ENCODE peak calls at places on chromosomes 4 and X, in four cellular contexts. W is foreskin fibroblast, T is fibroblast of the aortic adventitia, C is mesothelial cell of epicardium. R is an unnamed sample.

GRCh38 chr4:60729194-60729593 is 470.9 kb upstream of the ADGRL3 start:
- DNase-seq in C (no peak), T (no peak), W (no peak), R (no peak)

GRCh38 chr4:161403781-161404180 is 760.0 kb downstream of the FSTL5 start:
- DNase-seq in T (no peak), W (no peak), C (no peak), R (no peak)

GRCh38 chr4:158020734-158021346 is 152.0 kb downstream of the GASK1B start:
- DNase-seq in C (no peak), T (peak; percentile 97), W (peak; percentile 81), R (no peak)

GRCh38 chr4:2667428-2667827 is 88.7 kb downstream of the TNIP2 start:
- DNase-seq in T (peak; percentile 21), C (no peak), W (no peak), R (no peak)

GRCh38 chr4:109990307-109991257 is 77.9 kb downstream of the EGF start:
- DNase-seq in T (no peak), C (no peak), W (no peak), R (no peak)

GRCh38 chr4:40401096-40401495 is 66.0 kb downstream of the CHRNA9 start:
- DNase-seq in T (no peak), W (no peak), C (no peak), R (no peak)

GRCh38 chrX:11423949-11424348 is 130.7 kb downstream of the AMELX start:
- DNase-seq in C (no peak), W (no peak), T (no peak), R (no peak)

GRCh38 chr4:140637836-140638235 is 69.1 kb upstream of the UCP1 start:
- DNase-seq in T (peak; percentile 24), W (no peak), C (no peak), R (no peak)

GRCh38 chr4:183960021-183960420 is 54.9 kb downstream of the STOX2 start:
- DNase-seq in W (no peak), C (no peak), T (peak; percentile 49), R (no peak)

GRCh38 chr4:17770845-17771244 is 10.6 kb downstream of the FAM184B start:
- DNase-seq in T (peak; percentile 26), C (no peak), W (no peak), R (no peak)

GRCh38 chrX:123210252-123210651 is 26.2 kb downstream of the GRIA3 start:
- DNase-seq in C (no peak), T (no peak), W (no peak), R (no peak)

GRCh38 chr4:78653655-78654054 is 102.1 kb downstream of the ANXA3 start:
- DNase-seq in W (no peak), C (no peak), T (peak; percentile 60), R (no peak)

GRCh38 chr4:51932261-51932660 is 87.9 kb downstream of the LRRC66 start:
- DNase-seq in C (no peak), W (no peak), T (peak; percentile 91), R (no peak)

GRCh38 chrX:137431693-137432488 is 134.0 kb upstream of the ZIC3 start:
- DNase-seq in T (no peak), W (no peak), C (no peak), R (no peak)

GRCh38 chr4:55906999-55907398 is 41.7 kb upstream of the CEP135 start:
- DNase-seq in C (no peak), W (no peak), T (peak; percentile 33), R (no peak)

GRCh38 chr4:105520819-105521790 is 31.3 kb upstream of the ARHGEF38 start:
- DNase-seq in W (no peak), T (peak; percentile 50), C (no peak), R (no peak)

GRCh38 chrX:8319359-8319758 is 145.3 kb upstream of the VCX3B start:
- DNase-seq in W (no peak), C (no peak), T (no peak), R (no peak)

DNA sequence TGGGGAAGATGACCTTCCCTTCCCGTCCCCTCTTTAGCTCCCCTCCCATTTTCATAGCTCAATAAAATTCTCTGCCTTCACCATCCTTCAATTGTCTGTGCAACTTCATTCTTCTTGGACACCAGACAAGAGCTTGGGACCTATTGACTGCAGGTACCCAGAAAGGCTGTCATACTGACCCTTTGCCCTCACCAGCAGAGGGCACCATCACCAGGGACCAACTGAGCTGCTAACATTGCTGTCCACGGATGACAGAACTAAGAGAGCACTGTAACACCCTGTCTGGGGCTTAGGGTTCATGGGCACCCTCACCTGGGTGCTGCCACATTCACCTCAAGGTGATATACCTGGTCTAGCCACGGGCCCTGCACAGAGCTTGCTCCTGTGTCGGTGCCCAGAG is 141.3 kb upstream of the VCX3B start:
- DNase-seq in T (no peak), C (no peak), W (no peak), R (no peak)
- TF ChIP-seq CTCF in T (no peak), C (no peak), W (no peak), R (no peak)

GRCh38 chr4:64584125-64584524 is 174.9 kb upstream of the TECRL start:
- DNase-seq in C (no peak), T (no peak), W (no peak), R (no peak)

GRCh38 chr4:64581422-64581821 is 172.2 kb upstream of the TECRL start:
- DNase-seq in T (peak; percentile 10), C (no peak), W (no peak), R (no peak)

GRCh38 chr4:64588507-64588906 is 179.3 kb upstream of the TECRL start:
- DNase-seq in C (no peak), W (no peak), T (no peak), R (no peak)

GRCh38 chr4:64582492-64582891 is 173.2 kb upstream of the TECRL start:
- DNase-seq in T (no peak), W (no peak), C (no peak), R (no peak)

DNA sequence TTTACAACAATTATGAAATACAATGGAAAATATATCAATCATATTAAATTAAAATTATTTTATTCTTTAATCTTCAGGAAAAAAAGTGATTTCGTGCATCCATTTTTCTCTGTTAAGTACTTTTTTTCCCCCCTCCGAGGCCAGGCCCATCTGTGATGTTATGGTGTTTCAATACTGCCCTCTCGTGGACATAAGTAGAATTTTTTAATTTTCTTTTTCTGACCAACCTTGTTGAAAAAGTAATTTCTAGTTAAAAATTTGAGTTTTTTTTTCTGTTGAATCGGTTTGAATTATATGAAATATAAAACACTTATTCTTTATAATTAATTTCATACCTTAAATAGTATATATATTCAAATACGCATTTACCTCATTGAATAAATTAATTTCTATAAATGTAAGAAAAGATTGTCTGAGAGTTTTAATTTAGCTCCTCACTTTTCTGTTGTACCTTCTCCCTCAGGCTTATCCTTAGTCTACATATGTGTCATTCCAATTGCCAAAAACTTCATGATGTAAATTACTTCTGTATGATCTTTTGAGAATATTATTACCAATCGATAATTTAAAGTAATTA is 175.8 kb upstream of the TECRL start:
- DNase-seq in W (no peak), C (no peak), T (peak; percentile 26), R (no peak)
- TF ChIP-seq CTCF in W (peak; percentile 57), C (peak; percentile 95), T (peak; percentile 54), R (peak; percentile 46)

DNA sequence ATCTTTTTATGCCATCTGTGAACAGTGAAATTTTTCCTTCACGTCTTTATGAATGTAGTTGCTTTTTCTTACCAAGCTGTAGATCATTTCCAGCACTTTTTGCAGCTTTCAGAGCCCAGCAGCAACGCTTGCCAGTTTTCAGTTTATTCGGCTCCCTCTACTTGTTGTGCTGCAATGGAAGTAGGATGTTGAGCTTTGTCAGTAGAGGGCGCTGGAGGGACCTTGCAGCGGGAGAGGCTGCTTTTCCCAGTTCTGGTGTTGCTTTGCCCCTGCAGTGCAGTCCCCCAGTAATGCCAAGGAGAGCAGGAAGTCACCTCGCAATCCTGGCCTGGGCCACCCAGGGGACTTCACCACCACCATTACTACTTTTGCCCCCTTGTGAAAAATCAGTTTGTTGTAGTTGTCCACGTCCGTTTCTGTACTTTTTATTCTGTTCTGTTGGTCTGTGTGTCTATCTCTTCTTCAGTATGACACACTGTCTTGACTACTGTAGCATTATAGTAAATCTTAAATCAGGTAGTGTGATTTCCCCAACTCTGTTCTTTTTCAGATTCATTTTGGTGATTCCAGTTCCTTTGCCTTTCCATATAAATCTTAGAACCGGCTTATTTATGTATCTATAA is 21.8 kb downstream of the CMC4 start:
- DNase-seq in T (peak; percentile 59), C (no peak), W (no peak), R (no peak)
- TF ChIP-seq CTCF in T (peak; percentile 67), C (peak; percentile 25), W (peak; percentile 48), R (peak; percentile 48)

DNA sequence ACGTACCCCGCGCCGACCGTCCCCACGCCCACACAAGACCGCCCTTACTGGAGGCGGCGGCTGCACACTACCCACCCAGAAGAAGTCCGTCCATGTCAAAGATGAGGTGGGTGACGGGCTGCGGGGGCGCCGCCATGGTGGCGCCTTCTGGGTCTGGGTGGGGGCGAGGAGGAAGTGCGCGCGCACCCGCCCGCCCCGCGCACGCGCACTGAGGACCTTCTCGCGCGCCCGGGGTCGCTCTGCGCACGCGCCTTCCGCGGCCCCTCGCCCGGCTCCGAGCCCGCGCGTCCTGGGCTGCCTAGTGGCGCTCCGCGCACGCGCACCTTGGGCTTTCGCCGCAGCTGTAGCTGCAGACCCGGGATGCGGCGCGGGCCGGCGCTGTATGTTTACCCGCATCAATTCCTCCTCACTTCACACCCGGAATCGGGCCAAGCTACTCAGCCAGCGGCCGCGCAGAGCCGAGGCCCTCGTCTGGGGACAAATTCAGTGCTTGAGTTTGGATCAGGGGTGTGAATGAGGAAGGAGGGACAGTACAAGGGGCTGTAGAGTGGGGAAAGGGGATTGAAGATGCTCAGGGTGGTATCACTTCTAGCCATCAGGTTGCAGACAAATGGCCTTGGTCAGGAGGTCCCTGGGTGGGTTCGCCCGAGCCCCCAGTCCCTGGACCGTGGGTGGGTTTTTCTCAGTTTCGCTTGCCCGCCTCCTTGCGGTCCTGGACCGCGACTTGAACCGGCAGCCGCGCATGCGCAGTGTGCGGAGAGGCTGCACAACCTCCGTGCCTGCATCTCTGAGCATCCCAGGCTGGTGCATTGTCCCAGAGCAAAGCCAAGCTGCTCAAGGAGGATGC is at the start of gene PUDP:
- DNase-seq in C (peak; percentile 95), T (peak; percentile 86), W (peak; percentile 73), R (peak; percentile 66)
- TF ChIP-seq CTCF in C (peak; percentile 23), T (peak; percentile 38), W (no peak), R (no peak)

GRCh38 chr4:25926473-25926872 is 12.5 kb downstream of the SMIM20 start:
- DNase-seq in C (no peak), W (no peak), T (no peak), R (no peak)

GRCh38 chr4:25927361-25928040 is 13.5 kb downstream of the SMIM20 start:
- DNase-seq in W (no peak), T (no peak), C (no peak), R (no peak)

GRCh38 chr4:25923745-25924144 is 9.7 kb downstream of the SMIM20 start:
- DNase-seq in W (no peak), C (no peak), T (no peak), R (no peak)

GRCh38 chr4:25922812-25923369 is 8.9 kb downstream of the SMIM20 start:
- DNase-seq in W (no peak), C (no peak), T (no peak), R (no peak)

DNA sequence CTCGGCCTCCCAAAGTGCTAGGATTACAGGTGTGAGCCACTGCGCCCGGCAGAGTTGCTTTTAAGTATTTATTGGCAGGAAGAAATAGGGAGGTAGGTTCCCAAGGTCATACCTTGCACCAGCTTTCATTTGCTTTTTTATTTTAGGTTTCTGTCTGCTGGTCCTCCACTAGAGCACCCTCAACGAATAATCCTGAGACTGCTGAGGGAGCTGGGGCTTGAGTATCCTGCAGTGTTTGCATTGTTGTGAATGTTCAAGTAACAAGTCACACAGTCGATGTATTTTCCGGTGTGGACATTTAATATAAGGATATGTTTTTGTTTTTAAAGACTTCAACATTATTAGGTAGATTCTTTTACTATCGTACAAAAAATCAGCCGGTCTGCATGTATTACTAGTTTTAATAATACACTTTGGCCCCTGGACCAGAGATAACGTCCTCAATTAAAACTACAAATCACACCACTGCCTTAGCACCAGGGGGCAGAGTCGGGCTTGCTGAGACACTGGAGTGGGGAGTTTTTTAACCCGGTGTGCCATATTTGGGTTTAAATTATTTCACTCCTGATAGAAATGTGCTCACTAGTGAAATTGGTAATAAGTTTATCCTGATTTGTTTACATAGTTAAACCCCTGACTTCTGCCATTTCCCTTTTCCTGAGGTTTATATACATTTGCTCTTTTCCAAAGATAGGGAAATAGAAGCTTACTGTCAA is 11.6 kb downstream of the SMIM20 start:
- DNase-seq in W (peak; percentile 47), C (no peak), T (peak; percentile 68), R (no peak)
- TF ChIP-seq CTCF in W (peak; percentile 68), C (peak; percentile 39), T (peak; percentile 79), R (peak; percentile 43)